ENCODE peak calls at places on chromosomes 4 and X, in five cellular contexts. H is LoVo; X is activated CD4-positive, alpha-beta T cell treated with anti-CD3 and anti-CD28 coated beads for 1 hour; W is HEK293T; A is HT1080. K is an unnamed sample.

GRCh38 chrX:42398967-42399631 is 378.9 kb downstream of the PPP1R2C start:
- DNase-seq in H (no peak), X (no peak), W (no peak), A (peak), K (no peak)

GRCh38 chr4:150181536-150181935 is 103.3 kb downstream of the DCLK2 start:
- DNase-seq in H (no peak), X (no peak), W (no peak), A (peak), K (no peak)

GRCh38 chr4:15336410-15337184 is 91.2 kb upstream of the C1QTNF7 start:
- DNase-seq in H (no peak), X (no peak), W (no peak), A (peak), K (peak)

GRCh38 chrX:39938466-39938865 is 159.3 kb downstream of the BCOR start:
- DNase-seq in H (no peak), X (no peak), W (no peak), A (no peak), K (no peak)

GRCh38 chr4:82784615-82785247 is 13.9 kb downstream of the SCD5 start:
- DNase-seq in H (no peak), X (no peak), W (no peak), A (no peak), K (peak)

GRCh38 chr4:102598759-102599379 is 97.7 kb downstream of the NFKB1 start:
- DNase-seq in H (no peak), X (no peak), W (no peak), A (no peak), K (no peak)

GRCh38 chrX:97089116-97089515 is 205.4 kb downstream of the RPA4 start:
- DNase-seq in H (no peak), X (no peak), W (no peak), A (no peak), K (no peak)

GRCh38 chrX:45240334-45240733 is 39.7 kb upstream of the DIPK2B start:
- DNase-seq in H (no peak), X (no peak), W (no peak), A (no peak), K (no peak)

GRCh38 chrX:105609530-105609929 is 212.8 kb upstream of the NRK start:
- DNase-seq in H (no peak), X (no peak), W (no peak), A (no peak), K (no peak)

GRCh38 chrX:119234931-119235555 is 1.0 kb upstream of the PGRMC1 start:
- DNase-seq in H (no peak), X (no peak), W (no peak), A (no peak), K (peak)

GRCh38 chr4:183639291-183639690 is 19.7 kb downstream of the RWDD4 start:
- DNase-seq in H (no peak), X (no peak), W (no peak), A (no peak), K (no peak)